ENCODE peak calls at places on chromosome 11, in six cellular contexts. W, B, Y, F, I and T are unnamed samples.
A peak's percentile ranks its signal among the peaks of the same experiment; 100 is the strongest.

GRCh38 chr11:763073-763463 is 14.2 kb downstream of the GATD1 start:
- DNase-seq in W (no peak), B (no peak), Y (no peak), F (no peak), I (no peak), T (no peak)

GRCh38 chr11:12692238-12693074 is 18.2 kb downstream of the TEAD1 start:
- DNase-seq in W (no peak), B (peak; percentile 96), Y (peak; percentile 97), F (peak; percentile 71), I (no peak), T (peak; percentile 63)

GRCh38 chr11:114398303-114398920 is 1.9 kb downstream of the C11orf71 start:
- DNase-seq in W (no peak), B (no peak), Y (no peak), F (no peak), I (no peak), T (no peak)

GRCh38 chr11:118607401-118608267 is at the start of gene PHLDB1:
- DNase-seq in W (peak; percentile 61), B (peak; percentile 68), Y (peak; percentile 72), F (peak; percentile 72), I (peak; percentile 22), T (peak; percentile 68)

GRCh38 chr11:107493117-107493516 is 35.5 kb upstream of the CWF19L2 start:
- DNase-seq in W (no peak), B (peak; percentile 49), Y (peak; percentile 11), F (no peak), I (no peak), T (no peak)

GRCh38 chr11:63015521-63016215 is at the start of gene SLC22A8:
- DNase-seq in W (no peak), B (no peak), Y (no peak), F (no peak), I (no peak), T (no peak)

GRCh38 chr11:4184163-4184916 is 89.7 kb downstream of the RRM1 start:
- DNase-seq in W (no peak), B (no peak), Y (no peak), F (no peak), I (no peak), T (no peak)

GRCh38 chr11:1130276-1131032 is 27.3 kb upstream of the MUC5AC start:
- DNase-seq in W (no peak), B (no peak), Y (no peak), F (no peak), I (no peak), T (no peak)

GRCh38 chr11:2301631-2302272 is at the start of the genes C11orf21 and TSPAN32:
- DNase-seq in W (peak; percentile 77), B (peak; percentile 17), Y (peak; percentile 32), F (no peak), I (peak; percentile 57), T (peak; percentile 64)

GRCh38 chr11:107844041-107844440 is 14.5 kb downstream of the SLC35F2 start:
- DNase-seq in W (peak; percentile 32), B (peak; percentile 16), Y (peak; percentile 43), F (no peak), I (no peak), T (no peak)

GRCh38 chr11:124778281-124778680 is 16.2 kb upstream of the ESAM start:
- DNase-seq in W (no peak), B (no peak), Y (no peak), F (no peak), I (no peak), T (no peak)

GRCh38 chr11:8652140-8652539 is 30.3 kb downstream of the TRIM66 start:
- DNase-seq in W (no peak), B (peak; percentile 97), Y (peak; percentile 79), F (no peak), I (no peak), T (no peak)

GRCh38 chr11:34667810-34668582 is 47.1 kb downstream of the EHF start:
- DNase-seq in W (no peak), B (no peak), Y (no peak), F (no peak), I (no peak), T (no peak)

GRCh38 chr11:65204143-65204542 is 22.4 kb downstream of the CAPN1 start:
- DNase-seq in W (no peak), B (no peak), Y (no peak), F (no peak), I (no peak), T (no peak)

GRCh38 chr11:118227865-118228785 is 3.3 kb upstream of the JAML start:
- DNase-seq in W (no peak), B (no peak), Y (no peak), F (no peak), I (no peak), T (no peak)

GRCh38 chr11:119190531-119190930 is 5.3 kb downstream of the NHERF4 start:
- DNase-seq in W (no peak), B (no peak), Y (no peak), F (no peak), I (no peak), T (no peak)

GRCh38 chr11:134071306-134071705 is 2.4 kb downstream of the JAM3 start:
- DNase-seq in W (no peak), B (no peak), Y (no peak), F (no peak), I (no peak), T (no peak)

GRCh38 chr11:62958547-62959071 is 26.2 kb downstream of the SLC22A6 start:
- DNase-seq in W (no peak), B (peak; percentile 16), Y (peak; percentile 30), F (no peak), I (no peak), T (peak; percentile 79)

GRCh38 chr11:1303973-1304372 is 5.5 kb downstream of the TOLLIP start:
- DNase-seq in W (no peak), B (peak; percentile 37), Y (no peak), F (no peak), I (no peak), T (no peak)

GRCh38 chr11:63663809-63664208 is 7.4 kb downstream of the ATL3 start:
- DNase-seq in W (no peak), B (peak; percentile 78), Y (peak; percentile 63), F (no peak), I (no peak), T (no peak)

GRCh38 chr11:114291381-114291780 is 4.8 kb upstream of the NNMT start:
- DNase-seq in W (no peak), B (peak; percentile 76), Y (peak; percentile 84), F (no peak), I (no peak), T (no peak)